ENCODE peak calls at places on chromosomes 4 and X, in six cellular contexts. One of them, this sample, is unnamed.

GRCh38 chrX:17474892-17475291 is 99.9 kb downstream of the NHS start:
- DNase-seq in mesendoderm: no peak
- DNase-seq in IMR-90: peak
- DNase-seq in H9: no peak
- DNase-seq in neuronal stem cell: no peak
- DNase-seq in H1: no peak
- DNase-seq in this sample: no peak

GRCh38 chrX:64662876-64663275 is 267.6 kb upstream of the MTMR8 start:
- DNase-seq in mesendoderm: peak
- DNase-seq in IMR-90: no peak
- DNase-seq in H9: no peak
- DNase-seq in neuronal stem cell: no peak
- DNase-seq in H1: no peak
- DNase-seq in this sample: no peak

GRCh38 chr4:111404673-111405072 is 740.6 kb upstream of the FAM241A start:
- DNase-seq in mesendoderm: no peak
- DNase-seq in IMR-90: no peak
- DNase-seq in H9: no peak
- DNase-seq in neuronal stem cell: no peak
- DNase-seq in H1: no peak
- DNase-seq in this sample: no peak

GRCh38 chr4:168648929-168649328 is 152.1 kb downstream of the PALLD start:
- DNase-seq in mesendoderm: peak
- DNase-seq in IMR-90: peak
- DNase-seq in H9: no peak
- DNase-seq in neuronal stem cell: no peak
- DNase-seq in H1: no peak
- DNase-seq in this sample: peak

GRCh38 chr4:6194458-6195195 is 5.7 kb downstream of the JAKMIP1 start:
- DNase-seq in mesendoderm: no peak
- DNase-seq in IMR-90: no peak
- DNase-seq in H9: no peak
- DNase-seq in neuronal stem cell: no peak
- DNase-seq in H1: no peak
- DNase-seq in this sample: no peak

GRCh38 chr4:110106946-110107325 is 91.5 kb downstream of the ELOVL6 start:
- DNase-seq in mesendoderm: peak
- DNase-seq in IMR-90: peak
- DNase-seq in H9: no peak
- DNase-seq in neuronal stem cell: no peak
- DNase-seq in H1: no peak
- DNase-seq in this sample: peak

GRCh38 chr4:70722199-70722791 is 531 bp downstream of the RUFY3 start:
- DNase-seq in mesendoderm: peak
- DNase-seq in IMR-90: peak
- DNase-seq in H9: no peak
- DNase-seq in neuronal stem cell: no peak
- DNase-seq in H1: no peak
- DNase-seq in this sample: peak

GRCh38 chr4:123659262-123659661 is 262.7 kb downstream of the SPRY1 start:
- DNase-seq in mesendoderm: no peak
- DNase-seq in IMR-90: no peak
- DNase-seq in H9: no peak
- DNase-seq in neuronal stem cell: no peak
- DNase-seq in H1: no peak
- DNase-seq in this sample: no peak

GRCh38 chr4:128780688-128781087 is 28.8 kb upstream of the JADE1 start:
- DNase-seq in mesendoderm: no peak
- DNase-seq in IMR-90: no peak
- DNase-seq in H9: no peak
- DNase-seq in neuronal stem cell: no peak
- DNase-seq in H1: no peak
- DNase-seq in this sample: no peak

GRCh38 chr4:185710487-185710995 is 101.5 kb downstream of the SORBS2 start:
- DNase-seq in mesendoderm: no peak
- DNase-seq in IMR-90: no peak
- DNase-seq in H9: no peak
- DNase-seq in neuronal stem cell: no peak
- DNase-seq in H1: no peak
- DNase-seq in this sample: no peak
- H3K27ac ChIP-seq in mesendoderm: no peak
- H3K27ac ChIP-seq in IMR-90: no peak
- H3K27ac ChIP-seq in H9: no peak
- H3K27ac ChIP-seq in neuronal stem cell: no peak
- H3K27ac ChIP-seq in H1: no peak
- H3K27ac ChIP-seq in this sample: no peak

GRCh38 chr4:26991057-26991456 is 130.4 kb downstream of the STIM2 start:
- DNase-seq in mesendoderm: no peak
- DNase-seq in IMR-90: no peak
- DNase-seq in H9: no peak
- DNase-seq in neuronal stem cell: no peak
- DNase-seq in H1: no peak
- DNase-seq in this sample: no peak

GRCh38 chr4:26987191-26987590 is 126.5 kb downstream of the STIM2 start:
- DNase-seq in mesendoderm: peak
- DNase-seq in IMR-90: no peak
- DNase-seq in H9: no peak
- DNase-seq in neuronal stem cell: no peak
- DNase-seq in H1: no peak
- DNase-seq in this sample: no peak

GRCh38 chr4:26984896-26985295 is 124.3 kb downstream of the STIM2 start:
- DNase-seq in mesendoderm: no peak
- DNase-seq in IMR-90: no peak
- DNase-seq in H9: no peak
- DNase-seq in neuronal stem cell: no peak
- DNase-seq in H1: no peak
- DNase-seq in this sample: no peak

DNA sequence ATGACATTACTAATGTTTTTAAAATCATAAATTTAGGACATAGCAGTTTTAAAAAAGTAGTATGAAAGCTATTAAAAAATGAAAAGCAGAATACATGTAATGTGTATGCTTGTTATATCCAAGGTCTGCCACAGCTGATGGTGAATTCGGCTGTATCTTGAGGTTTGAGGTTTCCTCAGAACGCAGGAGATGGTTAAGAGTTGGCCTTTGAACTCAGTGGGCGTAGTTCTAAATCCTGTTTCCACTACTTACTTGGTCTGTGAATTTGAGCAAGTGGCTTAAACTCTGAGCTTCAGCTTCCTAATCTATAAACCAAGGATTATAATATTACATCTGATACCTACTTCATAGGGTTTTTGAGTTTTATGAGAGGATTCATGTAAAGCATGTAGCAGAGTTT is 125.2 kb downstream of the STIM2 start:
- DNase-seq in mesendoderm: no peak
- DNase-seq in IMR-90: no peak
- DNase-seq in H9: no peak
- DNase-seq in neuronal stem cell: no peak
- DNase-seq in H1: no peak
- DNase-seq in this sample: no peak
- H2BK15ac ChIP-seq in mesendoderm: no peak
- H2BK15ac ChIP-seq in IMR-90: no peak
- H2BK15ac ChIP-seq in H9: no peak
- H2BK15ac ChIP-seq in neuronal stem cell: no peak
- H2BK15ac ChIP-seq in H1: no peak
- H2BK15ac ChIP-seq in this sample: no peak

GRCh38 chrX:54043696-54044125 is 562 bp downstream of the PHF8 start:
- DNase-seq in mesendoderm: no peak
- DNase-seq in IMR-90: peak
- DNase-seq in H9: peak
- DNase-seq in neuronal stem cell: no peak
- DNase-seq in H1: peak
- DNase-seq in this sample: peak
- H3K27ac ChIP-seq in mesendoderm: peak
- H3K27ac ChIP-seq in IMR-90: peak
- H3K27ac ChIP-seq in H9: peak
- H3K27ac ChIP-seq in neuronal stem cell: peak
- H3K27ac ChIP-seq in H1: peak
- H3K27ac ChIP-seq in this sample: peak

GRCh38 chrX:53398216-53398615 is 24.2 kb downstream of the SMC1A start:
- DNase-seq in mesendoderm: no peak
- DNase-seq in IMR-90: no peak
- DNase-seq in H9: no peak
- DNase-seq in neuronal stem cell: no peak
- DNase-seq in H1: no peak
- DNase-seq in this sample: no peak
- H2BK15ac ChIP-seq in mesendoderm: no peak
- H2BK15ac ChIP-seq in IMR-90: no peak
- H2BK15ac ChIP-seq in H9: no peak
- H2BK15ac ChIP-seq in neuronal stem cell: no peak
- H2BK15ac ChIP-seq in H1: no peak
- H2BK15ac ChIP-seq in this sample: no peak

DNA sequence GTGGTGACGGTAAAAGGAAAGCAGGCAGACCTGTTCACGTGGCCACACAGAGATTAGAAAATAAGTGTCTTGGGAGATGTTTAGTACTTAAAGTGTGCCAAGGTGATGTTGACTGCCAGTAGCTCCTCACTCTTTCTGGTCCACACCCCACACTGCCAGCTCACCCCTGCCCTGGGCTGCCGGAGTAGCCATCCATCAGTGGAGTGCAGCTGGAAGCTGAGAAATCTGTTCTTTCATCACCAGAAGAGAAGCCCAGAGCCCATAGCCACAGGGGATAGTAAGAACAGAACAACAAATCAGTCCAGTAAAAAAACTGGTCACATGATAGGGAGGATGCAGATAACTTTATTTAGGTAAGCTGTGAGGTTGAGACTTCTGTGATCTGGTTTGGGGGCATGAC is 64.1 kb downstream of the WWC2 start:
- DNase-seq in mesendoderm: no peak
- DNase-seq in IMR-90: no peak
- DNase-seq in H9: no peak
- DNase-seq in neuronal stem cell: no peak
- DNase-seq in H1: no peak
- DNase-seq in this sample: peak
- H3K27ac ChIP-seq in mesendoderm: no peak
- H3K27ac ChIP-seq in IMR-90: no peak
- H3K27ac ChIP-seq in H9: no peak
- H3K27ac ChIP-seq in neuronal stem cell: no peak
- H3K27ac ChIP-seq in H1: no peak
- H3K27ac ChIP-seq in this sample: no peak